ENCODE peak calls at places on chromosomes 3 and 15, in four cellular contexts. One of them, this sample, is unnamed.

GRCh38 chr15:25415217-25415616 is 23.6 kb downstream of the UBE3A start:
- DNase-seq in HEK293T: no peak
- DNase-seq in NT2/D1: no peak
- DNase-seq in GM12878: no peak
- DNase-seq in this sample: no peak

GRCh38 chr3:13149331-13150203 is 76.3 kb upstream of the IQSEC1 start:
- DNase-seq in HEK293T: no peak
- DNase-seq in GM12878: no peak
- DNase-seq in NT2/D1: no peak
- DNase-seq in this sample: no peak

GRCh38 chr15:92670625-92671024 is 15.1 kb upstream of the FAM174B start:
- DNase-seq in NT2/D1: peak
- DNase-seq in HEK293T: no peak
- DNase-seq in GM12878: no peak
- DNase-seq in this sample: peak

GRCh38 chr15:38088971-38089370 is 154.5 kb downstream of the TMCO5A start:
- DNase-seq in HEK293T: no peak
- DNase-seq in GM12878: no peak
- DNase-seq in NT2/D1: no peak
- DNase-seq in this sample: no peak

GRCh38 chr3:15501126-15501525 is 20.4 kb downstream of the COLQ start:
- DNase-seq in HEK293T: no peak
- DNase-seq in GM12878: no peak
- DNase-seq in NT2/D1: no peak
- DNase-seq in this sample: no peak

GRCh38 chr15:32908135-32908801 is 190.5 kb downstream of the GREM1 start:
- DNase-seq in HEK293T: no peak
- DNase-seq in NT2/D1: no peak
- DNase-seq in GM12878: peak
- DNase-seq in this sample: no peak

GRCh38 chr15:69253156-69253555 is 45.6 kb upstream of the PAQR5 start:
- DNase-seq in GM12878: no peak
- DNase-seq in NT2/D1: no peak
- DNase-seq in HEK293T: no peak
- DNase-seq in this sample: no peak

GRCh38 chr3:55692295-55692957 is 205.3 kb upstream of the WNT5A start:
- DNase-seq in NT2/D1: no peak
- DNase-seq in GM12878: no peak
- DNase-seq in HEK293T: no peak
- DNase-seq in this sample: no peak

GRCh38 chr3:17639765-17640164 is 102.7 kb downstream of the TBC1D5 start:
- DNase-seq in NT2/D1: no peak
- DNase-seq in HEK293T: no peak
- DNase-seq in GM12878: no peak
- DNase-seq in this sample: no peak

GRCh38 chr3:132317229-132317948 is at the start of gene ACP3:
- DNase-seq in HEK293T: peak
- DNase-seq in GM12878: peak
- DNase-seq in NT2/D1: peak
- DNase-seq in this sample: no peak

GRCh38 chr3:194200422-194201060 is 64.6 kb downstream of the HES1 start:
- DNase-seq in GM12878: no peak
- DNase-seq in HEK293T: no peak
- DNase-seq in NT2/D1: no peak
- DNase-seq in this sample: no peak

GRCh38 chr3:186099178-186099577 is 9.7 kb downstream of the ETV5 start:
- DNase-seq in HEK293T: no peak
- DNase-seq in NT2/D1: no peak
- DNase-seq in GM12878: no peak
- DNase-seq in this sample: no peak

GRCh38 chr3:27216295-27216694 is 152.9 kb downstream of the NEK10 start:
- DNase-seq in GM12878: no peak
- DNase-seq in HEK293T: no peak
- DNase-seq in NT2/D1: no peak
- DNase-seq in this sample: no peak

GRCh38 chr3:190585771-190586630 is 72.1 kb downstream of the IL1RAP start:
- DNase-seq in HEK293T: peak
- DNase-seq in NT2/D1: peak
- DNase-seq in GM12878: no peak
- DNase-seq in this sample: no peak

GRCh38 chr3:5160926-5161858 is 26.3 kb upstream of the EDEM1 start:
- DNase-seq in GM12878: no peak
- DNase-seq in NT2/D1: no peak
- DNase-seq in HEK293T: no peak
- DNase-seq in this sample: no peak

GRCh38 chr3:129504471-129505100 is 23.9 kb upstream of the RHO start:
- DNase-seq in HEK293T: no peak
- DNase-seq in NT2/D1: no peak
- DNase-seq in GM12878: no peak
- DNase-seq in this sample: no peak
- TF ChIP-seq SUZ12 in HEK293T: no peak
- TF ChIP-seq SUZ12 in NT2/D1: no peak
- TF ChIP-seq SUZ12 in GM12878: no peak
- TF ChIP-seq SUZ12 in this sample: no peak

DNA sequence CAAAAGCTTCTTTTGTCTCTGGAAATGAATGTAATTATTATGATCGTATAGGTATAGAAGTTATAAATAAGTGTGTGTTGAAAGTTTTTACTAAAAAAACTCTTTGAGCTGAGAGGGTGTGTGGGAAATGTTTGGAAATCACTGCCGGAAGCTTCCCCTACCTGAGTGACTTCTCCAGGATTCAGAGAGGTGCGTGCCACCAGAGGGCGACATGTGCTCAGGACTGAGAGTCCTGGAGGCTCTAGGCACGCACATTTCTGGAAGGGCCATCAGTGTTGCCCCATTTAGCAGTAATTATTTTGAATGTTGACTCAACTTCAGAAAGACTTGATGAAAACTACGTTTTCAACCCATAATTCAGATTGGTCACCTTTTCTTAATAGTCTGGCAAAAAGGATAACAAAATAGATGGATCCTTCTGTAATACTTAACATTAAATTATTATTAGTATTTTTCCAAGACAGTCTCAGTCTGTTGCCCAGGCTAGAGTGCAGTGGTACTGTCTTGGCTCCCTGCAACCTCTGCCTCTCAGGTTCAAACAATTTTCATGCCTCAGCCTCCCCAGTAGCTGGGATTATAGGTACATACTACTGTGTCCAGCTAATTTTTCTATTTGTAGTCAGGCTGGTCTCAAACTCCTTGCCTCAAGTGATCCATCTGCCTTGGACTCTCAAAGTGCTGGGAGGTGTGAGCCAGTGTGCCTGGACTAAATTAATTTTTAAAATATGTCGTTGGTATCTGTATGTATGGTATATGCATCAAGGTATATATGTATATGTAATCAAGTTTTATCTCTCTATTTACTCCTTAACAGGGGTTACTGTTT is 34.5 kb downstream of the GPR171 start:
- DNase-seq in HEK293T: peak
- DNase-seq in NT2/D1: peak
- DNase-seq in GM12878: no peak
- DNase-seq in this sample: peak
- TF ChIP-seq SUZ12 in HEK293T: no peak
- TF ChIP-seq SUZ12 in NT2/D1: no peak
- TF ChIP-seq SUZ12 in GM12878: no peak
- TF ChIP-seq SUZ12 in this sample: no peak

GRCh38 chr3:107001635-107002034 is 375.6 kb upstream of the CCDC54 start:
- DNase-seq in GM12878: no peak
- DNase-seq in HEK293T: no peak
- DNase-seq in NT2/D1: no peak
- DNase-seq in this sample: no peak
- TF ChIP-seq SUZ12 in GM12878: no peak
- TF ChIP-seq SUZ12 in HEK293T: no peak
- TF ChIP-seq SUZ12 in NT2/D1: no peak
- TF ChIP-seq SUZ12 in this sample: no peak

GRCh38 chr3:42749753-42750231 is 23.3 kb downstream of the CCDC13 start:
- DNase-seq in GM12878: no peak
- DNase-seq in HEK293T: no peak
- DNase-seq in NT2/D1: no peak
- DNase-seq in this sample: no peak

GRCh38 chr3:42746455-42747450 is 26.3 kb downstream of the CCDC13 start:
- DNase-seq in NT2/D1: no peak
- DNase-seq in HEK293T: no peak
- DNase-seq in GM12878: no peak
- DNase-seq in this sample: no peak

GRCh38 chr3:42749025-42749752 is 23.9 kb downstream of the CCDC13 start:
- DNase-seq in NT2/D1: no peak
- DNase-seq in GM12878: no peak
- DNase-seq in HEK293T: no peak
- DNase-seq in this sample: peak

GRCh38 chr3:42745776-42746454 is 27.1 kb downstream of the CCDC13 start:
- DNase-seq in NT2/D1: no peak
- DNase-seq in GM12878: no peak
- DNase-seq in HEK293T: no peak
- DNase-seq in this sample: peak

DNA sequence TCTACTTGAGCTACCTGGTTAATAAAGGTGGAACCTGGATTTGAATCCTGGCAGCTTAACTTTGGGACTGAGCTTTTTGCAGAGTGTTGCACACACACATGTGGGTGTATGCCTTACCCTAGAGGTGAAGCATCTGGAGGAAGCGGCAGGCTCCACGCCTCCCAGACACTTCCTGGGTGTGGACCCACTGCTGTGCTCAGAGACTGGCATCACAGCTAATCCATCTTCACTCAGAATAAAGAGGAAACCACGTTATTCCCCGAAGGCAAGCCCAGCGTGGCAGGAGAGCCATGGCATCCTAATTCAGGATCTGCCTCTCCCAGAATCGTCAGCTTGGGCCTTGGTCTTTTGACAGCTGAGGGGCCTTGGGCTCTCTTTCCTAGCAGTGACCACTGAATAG is 25.5 kb downstream of the CCDC13 start:
- DNase-seq in HEK293T: no peak
- DNase-seq in GM12878: no peak
- DNase-seq in NT2/D1: no peak
- DNase-seq in this sample: no peak
- TF ChIP-seq SUZ12 in HEK293T: no peak
- TF ChIP-seq SUZ12 in GM12878: no peak
- TF ChIP-seq SUZ12 in NT2/D1: no peak
- TF ChIP-seq SUZ12 in this sample: no peak

GRCh38 chr15:54345827-54346226 is 367.6 kb downstream of the UNC13C start:
- DNase-seq in HEK293T: no peak
- DNase-seq in GM12878: no peak
- DNase-seq in NT2/D1: no peak
- DNase-seq in this sample: no peak

GRCh38 chr15:54347082-54347827 is 369.0 kb downstream of the UNC13C start:
- DNase-seq in HEK293T: no peak
- DNase-seq in NT2/D1: no peak
- DNase-seq in GM12878: peak
- DNase-seq in this sample: no peak

GRCh38 chr15:54345301-54345700 is 367.1 kb downstream of the UNC13C start:
- DNase-seq in GM12878: no peak
- DNase-seq in NT2/D1: no peak
- DNase-seq in HEK293T: no peak
- DNase-seq in this sample: no peak
- TF ChIP-seq SUZ12 in GM12878: no peak
- TF ChIP-seq SUZ12 in NT2/D1: no peak
- TF ChIP-seq SUZ12 in HEK293T: no peak
- TF ChIP-seq SUZ12 in this sample: no peak

GRCh38 chr15:31483924-31484368 is 157.3 kb downstream of the KLF13 start:
- DNase-seq in NT2/D1: no peak
- DNase-seq in GM12878: no peak
- DNase-seq in HEK293T: no peak
- DNase-seq in this sample: no peak
- TF ChIP-seq SUZ12 in NT2/D1: no peak
- TF ChIP-seq SUZ12 in GM12878: no peak
- TF ChIP-seq SUZ12 in HEK293T: no peak
- TF ChIP-seq SUZ12 in this sample: peak

This sample was measured in H1.